ENCODE peak calls at places on chromosomes 3 and 15, in ten cellular contexts. B is cardiac muscle cell, K is nephron progenitor cell, S is fibroblast of the aortic adventitia, J is GM12865, V is coronary artery, R is fibroblast of lung, N is neural crest cell, C is GM06990, I is brain microvascular endothelial cell. Y is an unnamed sample.

GRCh38 chr3:50625879-50626182 is 8.9 kb downstream of the MAPKAPK3 start:
- DNase-seq in R (no peak), C (no peak), I (no peak), N (no peak), V (no peak), B (no peak), K (no peak), J (no peak), S (no peak), Y (no peak)

GRCh38 chr3:113560845-113561623 is 28.7 kb downstream of the SIDT1 start:
- DNase-seq in S (no peak), C (no peak), R (peak), K (no peak), J (no peak), I (no peak), B (no peak), V (no peak), N (no peak), Y (no peak)

GRCh38 chr3:150599611-150600297 is 3.4 kb upstream of the SELENOT start:
- DNase-seq in R (peak), V (no peak), B (no peak), J (peak), K (no peak), I (peak), C (no peak), N (no peak), S (peak), Y (peak)

GRCh38 chr3:38005076-38006020 is 14.8 kb downstream of the VILL start:
- DNase-seq in V (no peak), K (no peak), I (no peak), C (no peak), N (peak), R (no peak), S (no peak), B (no peak), J (no peak), Y (no peak)

GRCh38 chr3:35936571-35936970 is 297.2 kb downstream of the ARPP21 start:
- DNase-seq in J (no peak), R (peak), K (no peak), I (peak), B (no peak), V (no peak), S (peak), C (no peak), N (no peak), Y (no peak)

GRCh38 chr15:99550077-99550476 is 15.7 kb upstream of the MEF2A start:
- DNase-seq in S (no peak), N (no peak), V (no peak), C (no peak), B (no peak), I (no peak), J (no peak), K (no peak), R (no peak), Y (no peak)

GRCh38 chr3:183180105-183180763 is 17.7 kb upstream of the LAMP3 start:
- DNase-seq in B (peak), J (no peak), K (peak), I (no peak), N (no peak), S (no peak), C (no peak), V (no peak), R (peak), Y (no peak)

GRCh38 chr3:78666458-78666800 is 1101.4 kb downstream of the ROBO1 start:
- DNase-seq in S (peak), J (no peak), R (peak), N (no peak), K (no peak), B (no peak), V (no peak), I (peak), C (no peak), Y (no peak)

GRCh38 chr3:155325263-155325835 is 31.9 kb upstream of the STRIT1 start:
- DNase-seq in J (peak), K (no peak), B (no peak), I (no peak), N (no peak), V (no peak), C (no peak), R (no peak), S (no peak), Y (no peak)

GRCh38 chr3:192079098-192079497 is 618.1 kb downstream of the PYDC2 start:
- DNase-seq in K (no peak), N (no peak), V (no peak), R (no peak), I (no peak), J (no peak), C (no peak), S (no peak), B (no peak), Y (no peak)

GRCh38 chr3:167203062-167203461 is 177.0 kb downstream of the ZBBX start:
- DNase-seq in S (no peak), J (no peak), I (no peak), B (no peak), C (no peak), K (no peak), V (no peak), R (no peak), N (no peak), Y (no peak)

GRCh38 chr3:73576995-73577394 is 47.7 kb downstream of the PDZRN3 start:
- DNase-seq in I (peak), J (no peak), B (no peak), S (peak), C (no peak), R (no peak), K (no peak), N (no peak), V (no peak), Y (no peak)

GRCh38 chr15:55768670-55769185 is 25.8 kb upstream of the PRTG start:
- DNase-seq in R (no peak), V (no peak), K (no peak), J (no peak), S (no peak), I (no peak), N (peak), C (no peak), B (no peak), Y (no peak)

GRCh38 chr15:25248583-25249235 is 190.1 kb downstream of the UBE3A start:
- DNase-seq in V (peak), J (no peak), R (no peak), B (no peak), S (no peak), C (no peak), K (no peak), I (no peak), N (no peak), Y (no peak)

GRCh38 chr3:127442551-127442950 is 148.0 kb downstream of the TPRA1 start:
- DNase-seq in N (no peak), B (no peak), C (no peak), S (no peak), V (peak), I (no peak), J (no peak), K (no peak), R (no peak), Y (no peak)

GRCh38 chr3:46214751-46215352 is 6.7 kb upstream of the CCR1 start:
- DNase-seq in J (peak), I (no peak), R (peak), N (no peak), K (no peak), V (no peak), B (peak), C (no peak), S (no peak), Y (peak)

GRCh38 chr15:96327155-96327741 is 3.3 kb upstream of the NR2F2 start:
- DNase-seq in R (peak), J (peak), K (no peak), S (peak), C (no peak), I (peak), N (no peak), V (no peak), B (peak), Y (peak)

GRCh38 chr3:159229161-159229560 is 427.3 kb downstream of the MFSD1 start:
- DNase-seq in R (no peak), S (no peak), B (no peak), C (no peak), N (no peak), K (no peak), V (no peak), I (no peak), J (no peak), Y (no peak)

GRCh38 chr3:190718097-190718496 is 144.4 kb downstream of the GMNC start:
- DNase-seq in B (no peak), K (no peak), R (peak), C (no peak), I (no peak), V (no peak), S (no peak), N (no peak), J (no peak), Y (no peak)

GRCh38 chr3:172856766-172857742 is 106.5 kb downstream of the ECT2 start:
- DNase-seq in V (no peak), K (no peak), J (no peak), S (peak), I (peak), C (no peak), B (peak), N (no peak), R (no peak), Y (no peak)

GRCh38 chr3:183844606-183845005 is 19.2 kb upstream of the MAP6D1 start:
- DNase-seq in N (no peak), B (no peak), I (peak), K (no peak), C (no peak), S (peak), R (peak), V (no peak), J (no peak), Y (no peak)

GRCh38 chr3:170346481-170347125 is 10.9 kb upstream of the SKIL start:
- DNase-seq in R (no peak), N (no peak), S (no peak), V (no peak), B (no peak), C (no peak), J (no peak), K (no peak), I (no peak), Y (no peak)

GRCh38 chr3:76405196-76405595 is 619.8 kb upstream of the ZNF717 start:
- DNase-seq in C (no peak), K (no peak), B (no peak), V (no peak), I (peak), J (no peak), N (no peak), R (peak), S (no peak), Y (no peak)

GRCh38 chr15:74417670-74418069 is 16.1 kb downstream of the SEMA7A start:
- DNase-seq in N (no peak), S (no peak), K (no peak), B (no peak), J (no peak), R (no peak), V (no peak), C (no peak), I (no peak), Y (no peak)

GRCh38 chr3:157098121-157098822 is 61.7 kb downstream of the CCNL1 start:
- DNase-seq in I (no peak), J (no peak), B (no peak), V (no peak), N (no peak), R (peak), C (no peak), K (no peak), S (no peak), Y (no peak)

GRCh38 chr15:44381223-44381622 is 46.2 kb upstream of the CTDSPL2 start:
- DNase-seq in C (no peak), V (no peak), R (peak), I (no peak), S (peak), B (no peak), K (no peak), N (no peak), J (no peak), Y (no peak)

GRCh38 chr3:133248389-133248788 is 151.5 kb upstream of the BFSP2 start:
- DNase-seq in V (no peak), B (no peak), C (no peak), N (no peak), S (no peak), R (no peak), I (no peak), J (no peak), K (no peak), Y (no peak)

GRCh38 chr3:19229086-19229485 is 80.8 kb downstream of the KCNH8 start:
- DNase-seq in V (no peak), K (no peak), J (peak), C (no peak), N (no peak), R (no peak), S (no peak), I (no peak), B (no peak), Y (no peak)

GRCh38 chr15:60391722-60392340 is 6.0 kb downstream of the ANXA2 start:
- DNase-seq in R (no peak), C (no peak), J (no peak), K (no peak), N (no peak), V (no peak), S (peak), I (no peak), B (no peak), Y (no peak)

GRCh38 chr3:1987983-1988382 is 110.7 kb upstream of the CNTN4 start:
- DNase-seq in S (no peak), N (no peak), I (no peak), V (no peak), R (no peak), C (no peak), J (peak), B (peak), K (peak), Y (no peak)
- TF ChIP-seq CTCF in S (no peak), N (peak), I (peak), V (no peak), R (no peak), C (no peak), J (peak), B (no peak), K (peak), Y (no peak)

GRCh38 chr15:94066046-94066445 is 165.3 kb upstream of the MCTP2 start:
- DNase-seq in R (no peak), S (no peak), V (no peak), C (no peak), B (no peak), N (no peak), I (no peak), K (no peak), J (no peak), Y (no peak)
- TF ChIP-seq CTCF in R (no peak), S (no peak), V (no peak), C (no peak), B (no peak), N (no peak), I (no peak), K (no peak), J (no peak), Y (no peak)

GRCh38 chr15:100931143-100931890 is 12.2 kb downstream of the LRRK1 start:
- DNase-seq in I (no peak), B (no peak), C (peak), K (no peak), J (peak), S (no peak), N (no peak), R (no peak), V (no peak), Y (peak)

GRCh38 chr15:100932676-100933348 is 13.7 kb downstream of the LRRK1 start:
- DNase-seq in R (no peak), N (no peak), J (no peak), V (no peak), I (no peak), K (no peak), C (no peak), B (no peak), S (no peak), Y (no peak)

GRCh38 chr15:100934166-100934565 is 15.0 kb downstream of the LRRK1 start:
- DNase-seq in C (no peak), S (no peak), K (no peak), N (no peak), J (no peak), I (no peak), B (no peak), R (no peak), V (no peak), Y (no peak)

GRCh38 chr15:100937171-100937570 is 18.0 kb downstream of the LRRK1 start:
- DNase-seq in I (no peak), N (no peak), B (no peak), C (no peak), J (no peak), R (no peak), S (no peak), V (no peak), K (no peak), Y (no peak)

GRCh38 chr15:100934735-100935134 is 15.6 kb downstream of the LRRK1 start:
- DNase-seq in B (no peak), V (no peak), J (peak), C (no peak), I (peak), S (peak), R (no peak), N (no peak), K (no peak), Y (no peak)
- TF ChIP-seq CTCF in B (no peak), V (no peak), J (no peak), C (peak), I (peak), S (peak), R (peak), N (no peak), K (no peak), Y (no peak)

DNA sequence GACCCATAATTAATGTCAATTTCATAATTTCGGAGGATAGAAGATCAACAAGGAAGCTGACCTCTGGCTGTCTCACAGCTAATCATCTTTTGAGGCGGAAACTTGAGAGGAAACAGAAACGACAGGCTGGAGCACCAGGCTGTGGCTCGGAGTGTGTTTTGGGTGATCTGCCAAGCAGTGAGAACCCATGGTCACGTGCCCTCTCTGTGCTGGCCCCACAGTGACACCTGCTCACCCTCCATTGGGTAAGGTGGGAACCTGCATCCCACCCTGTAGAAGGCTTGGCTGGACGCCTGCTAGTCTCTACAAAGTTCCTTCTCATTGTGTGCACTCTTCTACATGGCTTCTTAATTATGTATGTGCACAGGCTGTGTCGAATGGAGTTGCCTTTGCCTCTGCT is 719.3 kb upstream of the CFAP20DC start:
- DNase-seq in J (no peak), R (no peak), C (no peak), K (no peak), I (no peak), V (no peak), N (no peak), S (no peak), B (no peak), Y (no peak)
- TF ChIP-seq CTCF in J (no peak), R (no peak), C (no peak), K (no peak), I (no peak), V (no peak), N (no peak), S (no peak), B (no peak), Y (no peak)

DNA sequence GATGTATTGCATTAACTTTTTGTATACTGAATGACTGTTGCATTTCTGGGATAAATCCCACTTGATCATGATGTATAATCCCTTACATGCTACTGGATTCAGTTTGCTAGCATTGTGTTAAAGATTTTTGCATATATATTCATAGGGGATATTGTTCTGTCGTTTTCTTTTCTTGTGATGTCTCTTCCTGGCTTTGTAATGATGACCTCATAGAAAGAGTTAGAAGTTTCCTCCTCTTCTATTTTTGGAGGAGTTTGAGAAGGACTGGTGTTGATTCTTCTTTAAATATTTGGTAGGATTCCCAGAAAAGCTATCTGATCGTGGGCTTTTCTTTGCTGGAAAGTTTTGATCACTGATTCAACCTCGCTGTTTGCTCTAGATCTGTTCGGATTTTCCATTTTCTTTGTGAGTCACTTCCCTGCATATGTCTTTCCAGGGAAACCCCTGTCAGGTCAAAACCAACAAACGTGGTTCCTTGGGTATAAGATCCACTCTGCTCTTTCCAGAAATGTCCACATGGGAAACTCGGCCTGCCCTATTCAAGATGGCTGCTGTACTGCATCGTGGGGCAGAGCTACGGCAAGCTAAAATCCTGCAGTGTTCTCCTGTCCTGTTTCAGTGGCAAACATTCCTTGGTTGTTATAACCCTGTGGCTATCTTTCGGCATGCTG is 120.4 kb downstream of the GABRG3 start:
- DNase-seq in B (no peak), N (no peak), S (peak), K (no peak), V (no peak), C (no peak), J (no peak), I (no peak), R (peak), Y (no peak)
- TF ChIP-seq CTCF in B (no peak), N (no peak), S (no peak), K (no peak), V (no peak), C (no peak), J (no peak), I (no peak), R (no peak), Y (no peak)

DNA sequence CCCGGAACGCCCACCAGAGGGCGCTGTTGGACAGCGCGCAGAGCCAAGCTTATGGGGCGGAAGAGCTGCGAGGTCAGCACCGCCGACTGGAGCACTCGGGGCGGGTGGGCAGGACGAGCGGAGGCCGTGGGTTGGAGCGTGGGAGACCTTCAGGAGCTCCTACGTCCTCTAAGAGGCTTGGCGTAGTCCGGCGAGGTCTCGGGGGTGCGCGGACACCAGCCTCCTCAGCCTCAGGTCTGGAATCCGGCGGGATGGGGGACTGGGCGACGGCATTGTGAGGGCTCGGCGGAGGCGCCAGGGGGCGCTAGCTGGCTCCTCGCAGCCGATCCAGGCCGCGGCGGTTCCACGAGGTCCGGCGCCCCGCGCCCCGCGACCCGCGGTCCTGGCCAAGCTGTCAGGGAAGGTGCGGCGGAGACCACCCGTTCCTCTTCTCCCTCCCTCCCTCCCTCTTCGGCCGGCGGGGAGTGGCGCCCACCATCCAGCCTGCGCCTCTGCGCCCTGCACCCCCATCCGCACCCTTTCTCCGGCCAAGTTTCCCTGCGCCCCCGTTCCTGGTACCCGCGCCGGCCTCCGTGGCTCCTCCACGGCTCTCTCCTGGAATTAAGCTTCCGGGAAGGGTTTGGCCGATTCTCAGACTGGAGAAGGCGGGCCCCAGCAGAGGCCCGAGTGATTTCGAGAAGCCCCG is 24.3 kb upstream of the POLG start:
- DNase-seq in C (peak), N (peak), S (peak), J (peak), R (peak), V (peak), B (peak), I (peak), K (peak), Y (peak)
- TF ChIP-seq CTCF in C (peak), N (peak), S (peak), J (peak), R (peak), V (peak), B (peak), I (peak), K (peak), Y (peak)

DNA sequence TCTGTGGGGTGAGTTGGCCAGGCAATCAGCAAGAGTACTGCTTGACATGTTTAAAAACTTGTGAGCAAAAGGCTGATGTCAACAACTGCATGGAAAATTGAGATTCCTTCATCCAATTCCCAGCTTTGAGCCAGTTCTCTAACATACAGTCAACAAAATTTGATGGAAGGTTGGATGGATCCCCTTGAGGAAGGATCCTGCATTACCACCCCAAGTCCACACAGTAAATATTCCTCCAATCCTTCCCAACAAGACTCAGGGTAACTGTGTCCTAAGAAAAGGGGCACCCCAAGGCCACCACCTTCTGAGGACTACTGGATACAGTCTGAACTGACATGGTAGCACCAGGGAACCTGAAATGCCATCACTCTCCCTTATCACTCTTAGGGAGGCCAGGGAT is 15.1 kb downstream of the GLB1 start:
- DNase-seq in J (no peak), B (no peak), S (no peak), R (no peak), I (no peak), K (no peak), V (no peak), N (no peak), C (no peak), Y (no peak)
- TF ChIP-seq CTCF in J (no peak), B (no peak), S (no peak), R (no peak), I (peak), K (no peak), V (no peak), N (no peak), C (no peak), Y (no peak)